ENCODE peak calls at places on chromosome 16, in six cellular contexts. Z, U, A, G, D and K are unnamed samples.

GRCh38 chr16:19882641-19883040 is 2.0 kb downstream of the GPRC5B start:
- DNase-seq in A (no peak), U (no peak), G (no peak), D (no peak), Z (no peak), K (no peak)

GRCh38 chr16:84286568-84287220 is 8.0 kb upstream of the WFDC1 start:
- DNase-seq in Z (peak; percentile 76), G (no peak), D (no peak), A (peak; percentile 32), U (no peak), K (peak; percentile 64)

GRCh38 chr16:871562-872330 is 71.2 kb upstream of the GNG13 start:
- DNase-seq in G (no peak), D (no peak), Z (no peak), U (no peak), A (no peak), K (no peak)

GRCh38 chr16:11624645-11625607 is 38.2 kb upstream of the LITAF start:
- DNase-seq in G (no peak), U (no peak), Z (peak; percentile 36), D (no peak), A (no peak), K (peak; percentile 45)

GRCh38 chr16:26976913-26977312 is 89.8 kb upstream of the C16orf82 start:
- DNase-seq in Z (no peak), D (no peak), U (no peak), A (no peak), G (no peak), K (no peak)

GRCh38 chr16:26665166-26665939 is 401.4 kb upstream of the C16orf82 start:
- DNase-seq in D (no peak), Z (no peak), U (no peak), G (no peak), A (no peak), K (no peak)

GRCh38 chr16:4392382-4393242 is 21.0 kb downstream of the VASN start:
- DNase-seq in D (no peak), U (peak; percentile 63), G (no peak), Z (peak; percentile 85), A (peak; percentile 86), K (peak; percentile 93)

GRCh38 chr16:64269756-64270155 is 852.1 kb downstream of the CDH11 start:
- DNase-seq in G (no peak), D (no peak), U (no peak), Z (peak; percentile 3), A (no peak), K (peak; percentile 38)

GRCh38 chr16:57632568-57632967 is 4.1 kb downstream of the ADGRG1 start:
- DNase-seq in G (no peak), A (peak; percentile 46), D (no peak), U (no peak), Z (no peak), K (no peak)

GRCh38 chr16:66905633-66906539 is 12.8 kb downstream of the CDH16 start:
- DNase-seq in G (no peak), U (no peak), D (no peak), A (no peak), Z (peak; percentile 15), K (no peak)

GRCh38 chr16:17325744-17326143 is 145.0 kb downstream of the XYLT1 start:
- DNase-seq in G (no peak), Z (no peak), A (no peak), D (no peak), U (no peak), K (no peak)

GRCh38 chr16:82979406-82980111 is 352.8 kb downstream of the CDH13 start:
- DNase-seq in U (no peak), G (no peak), Z (peak; percentile 40), D (no peak), A (no peak), K (no peak)

GRCh38 chr16:3022208-3022696 is 1.5 kb downstream of the HCFC1R1 start:
- DNase-seq in Z (peak; percentile 98), U (peak; percentile 97), D (peak; percentile 89), G (no peak), A (peak; percentile 97), K (peak; percentile 96)

GRCh38 chr16:73143681-73144370 is 95.9 kb upstream of the ZFHX3 start:
- DNase-seq in G (no peak), U (no peak), D (no peak), Z (peak; percentile 60), A (peak; percentile 36), K (peak; percentile 68)

GRCh38 chr16:10578474-10579316 is 1.7 kb downstream of the EMP2 start:
- DNase-seq in A (no peak), Z (peak; percentile 43), G (no peak), U (no peak), D (peak; percentile 63), K (no peak)

GRCh38 chr16:25126820-25127232 is 15.3 kb downstream of the LCMT1 start:
- DNase-seq in U (peak; percentile 86), A (peak; percentile 84), Z (peak; percentile 81), G (no peak), D (peak; percentile 81), K (peak; percentile 77)

GRCh38 chr16:89938636-89938885 is 10.0 kb upstream of the DEF8 start:
- DNase-seq in A (no peak), Z (no peak), U (no peak), G (no peak), D (no peak), K (no peak)

GRCh38 chr16:48999034-48999433 is 282.6 kb downstream of the CBLN1 start:
- DNase-seq in A (no peak), D (no peak), U (no peak), Z (no peak), G (no peak), K (no peak)

GRCh38 chr16:23691483-23692189 is 12.9 kb downstream of the PLK1 start:
- DNase-seq in U (peak; percentile 17), A (peak; percentile 35), G (no peak), Z (peak; percentile 60), D (peak; percentile 53), K (peak; percentile 52)

GRCh38 chr16:67666032-67666537 is 465 bp downstream of the ENKD1 start:
- DNase-seq in Z (peak; percentile 36), G (no peak), D (peak; percentile 23), A (peak; percentile 54), U (no peak), K (no peak)

GRCh38 chr16:46922239-46922638 is 38.1 kb downstream of the GPT2 start:
- DNase-seq in U (no peak), G (no peak), D (no peak), Z (no peak), A (no peak), K (no peak)

GRCh38 chr16:73225983-73226382 is 178.1 kb upstream of the ZFHX3 start:
- DNase-seq in Z (no peak), U (no peak), A (no peak), G (no peak), D (no peak), K (no peak)

GRCh38 chr16:2710021-2710710 is 9.9 kb downstream of the PRSS27 start:
- DNase-seq in Z (no peak), U (no peak), A (no peak), D (no peak), G (no peak), K (no peak)

GRCh38 chr16:86025706-86026105 is 126.7 kb downstream of the IRF8 start:
- DNase-seq in G (no peak), U (no peak), A (no peak), D (no peak), Z (no peak), K (no peak)

GRCh38 chr16:66523861-66524354 is 26.0 kb downstream of the TK2 start:
- DNase-seq in Z (no peak), D (no peak), U (no peak), A (peak; percentile 55), G (no peak), K (no peak)

GRCh38 chr16:12239953-12240485 is 263.5 kb downstream of the SNX29 start:
- DNase-seq in U (peak; percentile 49), A (peak; percentile 64), Z (no peak), D (no peak), G (no peak), K (peak; percentile 74)

GRCh38 chr16:57536306-57537193 is at the start of gene CCDC102A:
- DNase-seq in D (no peak), Z (no peak), A (peak; percentile 28), U (peak; percentile 38), G (no peak), K (peak; percentile 30)

GRCh38 chr16:80299416-80299815 is 241.4 kb upstream of the DYNLRB2 start:
- DNase-seq in D (no peak), A (peak; percentile 4), G (no peak), Z (peak; percentile 79), U (no peak), K (peak; percentile 46)

GRCh38 chr16:51607202-51607756 is 456.2 kb upstream of the SALL1 start:
- DNase-seq in U (no peak), A (no peak), Z (no peak), D (no peak), G (no peak), K (peak; percentile 11)

GRCh38 chr16:66662445-66663194 is 33.9 kb downstream of the CMTM4 start:
- DNase-seq in U (peak; percentile 51), D (no peak), Z (peak; percentile 57), G (no peak), A (peak; percentile 58), K (peak; percentile 43)

GRCh38 chr16:64532117-64532516 is 589.7 kb downstream of the CDH11 start:
- DNase-seq in G (no peak), D (no peak), A (no peak), U (no peak), Z (no peak), K (no peak)

GRCh38 chr16:11361751-11362742 is 16.8 kb downstream of the RMI2 start:
- DNase-seq in G (no peak), Z (peak; percentile 50), U (no peak), D (no peak), A (no peak), K (no peak)

GRCh38 chr16:67375161-67375560 is 18.1 kb downstream of the TPPP3 start:
- DNase-seq in D (no peak), G (no peak), Z (no peak), A (no peak), U (no peak), K (no peak)